ENCODE peak calls at places on chromosomes 5 and 9, in six cellular contexts. One of them, this sample, is unnamed.

GRCh38 chr5:61245486-61245885 is 83.2 kb upstream of the SMIM15 start:
- DNase-seq in heart left ventricle: no peak
- DNase-seq in retinal pigment epithelial cell: peak; percentile 43
- DNase-seq in ovary: no peak
- DNase-seq in brain microvascular endothelial cell: no peak
- DNase-seq in tibial artery: no peak
- DNase-seq in this sample: no peak

GRCh38 chr5:146446861-146447733 is at the start of gene TCERG1:
- DNase-seq in heart left ventricle: peak; percentile 99
- DNase-seq in retinal pigment epithelial cell: peak; percentile 100
- DNase-seq in ovary: peak; percentile 99
- DNase-seq in brain microvascular endothelial cell: peak; percentile 100
- DNase-seq in tibial artery: peak; percentile 100
- DNase-seq in this sample: peak; percentile 98

GRCh38 chr5:147461915-147462314 is 48.0 kb downstream of the DPYSL3 start:
- DNase-seq in heart left ventricle: no peak
- DNase-seq in retinal pigment epithelial cell: no peak
- DNase-seq in ovary: no peak
- DNase-seq in brain microvascular endothelial cell: no peak
- DNase-seq in tibial artery: no peak
- DNase-seq in this sample: no peak

GRCh38 chr5:76561247-76561891 is 61.8 kb downstream of the F2RL2 start:
- DNase-seq in heart left ventricle: no peak
- DNase-seq in retinal pigment epithelial cell: no peak
- DNase-seq in ovary: no peak
- DNase-seq in brain microvascular endothelial cell: no peak
- DNase-seq in tibial artery: no peak
- DNase-seq in this sample: no peak

GRCh38 chr5:115262405-115263247 is at the start of gene PGGT1B:
- DNase-seq in heart left ventricle: peak; percentile 77
- DNase-seq in retinal pigment epithelial cell: no peak
- DNase-seq in ovary: peak; percentile 65
- DNase-seq in brain microvascular endothelial cell: peak; percentile 55
- DNase-seq in tibial artery: peak; percentile 71
- DNase-seq in this sample: no peak

GRCh38 chr5:64789457-64789856 is 20.7 kb downstream of the CWC27 start:
- DNase-seq in heart left ventricle: no peak
- DNase-seq in retinal pigment epithelial cell: no peak
- DNase-seq in ovary: no peak
- DNase-seq in brain microvascular endothelial cell: no peak
- DNase-seq in tibial artery: no peak
- DNase-seq in this sample: no peak

GRCh38 chr5:115184780-115185179 is 15.1 kb upstream of the TRIM36 start:
- DNase-seq in heart left ventricle: no peak
- DNase-seq in retinal pigment epithelial cell: no peak
- DNase-seq in ovary: no peak
- DNase-seq in brain microvascular endothelial cell: no peak
- DNase-seq in tibial artery: no peak
- DNase-seq in this sample: no peak

GRCh38 chr9:94946256-94946655 is 219.8 kb downstream of the AOPEP start:
- DNase-seq in heart left ventricle: no peak
- DNase-seq in retinal pigment epithelial cell: no peak
- DNase-seq in ovary: no peak
- DNase-seq in brain microvascular endothelial cell: no peak
- DNase-seq in tibial artery: no peak
- DNase-seq in this sample: no peak

GRCh38 chr5:178467261-178468195 is 122.7 kb downstream of the COL23A1 start:
- DNase-seq in heart left ventricle: peak; percentile 48
- DNase-seq in retinal pigment epithelial cell: no peak
- DNase-seq in ovary: no peak
- DNase-seq in brain microvascular endothelial cell: peak; percentile 7
- DNase-seq in tibial artery: peak; percentile 49
- DNase-seq in this sample: no peak

GRCh38 chr5:77935516-77936364 is 159.6 kb upstream of the TBCA start:
- DNase-seq in heart left ventricle: no peak
- DNase-seq in retinal pigment epithelial cell: no peak
- DNase-seq in ovary: no peak
- DNase-seq in brain microvascular endothelial cell: no peak
- DNase-seq in tibial artery: no peak
- DNase-seq in this sample: no peak

GRCh38 chr5:38765461-38765861 is 80.4 kb upstream of the OSMR start:
- DNase-seq in heart left ventricle: no peak
- DNase-seq in retinal pigment epithelial cell: no peak
- DNase-seq in ovary: no peak
- DNase-seq in brain microvascular endothelial cell: peak; percentile 75
- DNase-seq in tibial artery: no peak
- DNase-seq in this sample: no peak

GRCh38 chr5:135373747-135374515 is 25.1 kb downstream of the MACROH2A1 start:
- DNase-seq in heart left ventricle: peak; percentile 70
- DNase-seq in retinal pigment epithelial cell: no peak
- DNase-seq in ovary: no peak
- DNase-seq in brain microvascular endothelial cell: no peak
- DNase-seq in tibial artery: no peak
- DNase-seq in this sample: no peak

GRCh38 chr5:153469423-153469822 is 21.0 kb upstream of the GRIA1 start:
- DNase-seq in heart left ventricle: no peak
- DNase-seq in retinal pigment epithelial cell: no peak
- DNase-seq in ovary: no peak
- DNase-seq in brain microvascular endothelial cell: no peak
- DNase-seq in tibial artery: no peak
- DNase-seq in this sample: peak; percentile 64

GRCh38 chr5:110916373-110917049 is 155.0 kb upstream of the TSLP start:
- DNase-seq in heart left ventricle: no peak
- DNase-seq in retinal pigment epithelial cell: peak; percentile 90
- DNase-seq in ovary: no peak
- DNase-seq in brain microvascular endothelial cell: peak; percentile 93
- DNase-seq in tibial artery: no peak
- DNase-seq in this sample: no peak

GRCh38 chr5:169728-170094 is 21.6 kb upstream of the LRRC14B start:
- DNase-seq in heart left ventricle: no peak
- DNase-seq in retinal pigment epithelial cell: no peak
- DNase-seq in ovary: no peak
- DNase-seq in brain microvascular endothelial cell: no peak
- DNase-seq in tibial artery: no peak
- DNase-seq in this sample: no peak

GRCh38 chr9:90873422-90873821 is 71.8 kb downstream of the SYK start:
- DNase-seq in heart left ventricle: no peak
- DNase-seq in retinal pigment epithelial cell: no peak
- DNase-seq in ovary: no peak
- DNase-seq in brain microvascular endothelial cell: no peak
- DNase-seq in tibial artery: no peak
- DNase-seq in this sample: no peak

GRCh38 chr9:133855802-133856592 is 117.8 kb upstream of the SARDH start:
- DNase-seq in heart left ventricle: peak; percentile 50
- DNase-seq in retinal pigment epithelial cell: peak; percentile 74
- DNase-seq in ovary: no peak
- DNase-seq in brain microvascular endothelial cell: peak; percentile 85
- DNase-seq in tibial artery: peak; percentile 53
- DNase-seq in this sample: peak; percentile 98

GRCh38 chr9:133275105-133276000 is at the start of gene ABO:
- DNase-seq in heart left ventricle: peak; percentile 44
- DNase-seq in retinal pigment epithelial cell: no peak
- DNase-seq in ovary: peak; percentile 77
- DNase-seq in brain microvascular endothelial cell: no peak
- DNase-seq in tibial artery: no peak
- DNase-seq in this sample: no peak

GRCh38 chr5:96114736-96115466 is 153.2 kb upstream of the ELL2 start:
- DNase-seq in heart left ventricle: no peak
- DNase-seq in retinal pigment epithelial cell: no peak
- DNase-seq in ovary: no peak
- DNase-seq in brain microvascular endothelial cell: peak; percentile 51
- DNase-seq in tibial artery: no peak
- DNase-seq in this sample: no peak

GRCh38 chr5:78639811-78640210 is 8.8 kb downstream of the LHFPL2 start:
- DNase-seq in heart left ventricle: no peak
- DNase-seq in retinal pigment epithelial cell: no peak
- DNase-seq in ovary: no peak
- DNase-seq in brain microvascular endothelial cell: no peak
- DNase-seq in tibial artery: no peak
- DNase-seq in this sample: no peak

GRCh38 chr5:130333089-130333488 is 428.8 kb downstream of the CHSY3 start:
- DNase-seq in heart left ventricle: no peak
- DNase-seq in retinal pigment epithelial cell: no peak
- DNase-seq in ovary: no peak
- DNase-seq in brain microvascular endothelial cell: peak; percentile 74
- DNase-seq in tibial artery: no peak
- DNase-seq in this sample: peak; percentile 25

GRCh38 chr9:16132513-16132912 is 579.7 kb downstream of the CCDC171 start:
- DNase-seq in heart left ventricle: no peak
- DNase-seq in retinal pigment epithelial cell: no peak
- DNase-seq in ovary: no peak
- DNase-seq in brain microvascular endothelial cell: peak; percentile 57
- DNase-seq in tibial artery: no peak
- DNase-seq in this sample: no peak

GRCh38 chr5:73336366-73336765 is 112.2 kb downstream of the FOXD1 start:
- DNase-seq in heart left ventricle: no peak
- DNase-seq in retinal pigment epithelial cell: no peak
- DNase-seq in ovary: no peak
- DNase-seq in brain microvascular endothelial cell: no peak
- DNase-seq in tibial artery: no peak
- DNase-seq in this sample: no peak

GRCh38 chr9:137691648-137692357 is 73.0 kb downstream of the EHMT1 start:
- DNase-seq in heart left ventricle: no peak
- DNase-seq in retinal pigment epithelial cell: no peak
- DNase-seq in ovary: no peak
- DNase-seq in brain microvascular endothelial cell: no peak
- DNase-seq in tibial artery: no peak
- DNase-seq in this sample: no peak

DNA sequence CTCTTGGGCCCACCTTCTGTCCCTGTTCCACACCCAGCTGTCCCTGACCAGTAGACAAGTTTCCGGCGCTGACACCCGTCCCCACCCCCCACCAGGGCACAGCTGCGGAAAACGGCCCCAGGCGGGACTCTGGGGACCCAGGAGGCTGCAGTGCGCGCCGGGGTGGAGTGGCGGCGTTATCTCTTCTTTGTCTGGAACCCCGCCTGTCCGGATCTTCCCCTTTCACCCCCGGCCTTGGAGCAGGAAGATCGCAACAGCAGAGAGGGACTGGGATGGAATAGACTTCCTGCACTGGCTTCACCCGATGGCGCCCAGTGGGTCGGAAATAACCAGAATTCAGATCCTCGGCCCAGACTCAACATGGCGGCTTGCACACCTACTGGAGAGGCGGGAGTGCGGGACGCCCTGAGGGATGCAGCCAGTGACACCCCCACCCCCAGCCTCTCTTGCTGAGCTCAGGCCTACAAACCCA is 4.7 kb downstream of the PAX5 start:
- DNase-seq in heart left ventricle: no peak
- DNase-seq in retinal pigment epithelial cell: no peak
- DNase-seq in ovary: no peak
- DNase-seq in brain microvascular endothelial cell: no peak
- DNase-seq in tibial artery: no peak
- DNase-seq in this sample: no peak
- H3K4me3 ChIP-seq in heart left ventricle: no peak overlapping the region
- H3K4me3 ChIP-seq in retinal pigment epithelial cell: no peak overlapping the region
- H3K4me3 ChIP-seq in ovary: no peak overlapping the region
- H3K4me3 ChIP-seq in brain microvascular endothelial cell: no peak overlapping the region
- H3K4me3 ChIP-seq in tibial artery: no peak overlapping the region
- H3K4me3 ChIP-seq in this sample: no peak overlapping the region

DNA sequence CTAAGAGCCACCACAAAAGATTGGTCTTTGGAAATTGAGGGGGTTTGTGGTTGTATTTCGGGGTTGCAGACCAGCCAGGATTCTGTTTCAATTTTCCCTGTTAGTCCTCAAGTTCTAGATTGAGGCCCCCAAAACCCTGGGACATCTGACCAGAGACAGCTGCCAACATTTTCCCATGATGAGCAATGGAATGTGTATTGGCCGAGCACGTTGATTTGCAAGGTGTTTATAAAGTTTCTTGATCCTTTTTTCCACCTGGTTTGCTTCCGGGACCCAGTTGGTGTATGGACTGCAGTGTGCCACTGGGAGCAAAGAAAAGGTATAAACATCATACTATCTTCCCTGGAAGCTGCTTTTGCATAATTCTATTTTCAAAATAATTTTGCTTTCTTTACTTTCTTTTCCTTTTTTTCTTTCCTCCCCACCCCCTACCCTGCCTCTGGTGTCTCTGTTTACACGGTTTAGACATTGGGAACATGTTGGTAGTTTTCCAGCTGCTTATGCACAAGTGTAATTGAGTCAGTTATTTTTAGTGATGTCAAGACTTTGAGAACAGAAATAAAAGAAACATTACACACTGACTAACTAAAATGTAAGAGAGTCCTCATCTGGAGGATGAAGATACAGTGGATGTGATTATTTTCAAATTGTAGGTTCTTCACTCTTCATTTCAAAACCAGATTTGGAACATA is 154.7 kb upstream of the ZNF462 start:
- DNase-seq in heart left ventricle: no peak
- DNase-seq in retinal pigment epithelial cell: no peak
- DNase-seq in ovary: no peak
- DNase-seq in brain microvascular endothelial cell: no peak
- DNase-seq in tibial artery: no peak
- DNase-seq in this sample: no peak
- TF ChIP-seq CTCF in heart left ventricle: no peak
- TF ChIP-seq CTCF in retinal pigment epithelial cell: no peak
- TF ChIP-seq CTCF in ovary: no peak
- TF ChIP-seq CTCF in brain microvascular endothelial cell: no peak
- TF ChIP-seq CTCF in tibial artery: no peak
- TF ChIP-seq CTCF in this sample: no peak

DNA sequence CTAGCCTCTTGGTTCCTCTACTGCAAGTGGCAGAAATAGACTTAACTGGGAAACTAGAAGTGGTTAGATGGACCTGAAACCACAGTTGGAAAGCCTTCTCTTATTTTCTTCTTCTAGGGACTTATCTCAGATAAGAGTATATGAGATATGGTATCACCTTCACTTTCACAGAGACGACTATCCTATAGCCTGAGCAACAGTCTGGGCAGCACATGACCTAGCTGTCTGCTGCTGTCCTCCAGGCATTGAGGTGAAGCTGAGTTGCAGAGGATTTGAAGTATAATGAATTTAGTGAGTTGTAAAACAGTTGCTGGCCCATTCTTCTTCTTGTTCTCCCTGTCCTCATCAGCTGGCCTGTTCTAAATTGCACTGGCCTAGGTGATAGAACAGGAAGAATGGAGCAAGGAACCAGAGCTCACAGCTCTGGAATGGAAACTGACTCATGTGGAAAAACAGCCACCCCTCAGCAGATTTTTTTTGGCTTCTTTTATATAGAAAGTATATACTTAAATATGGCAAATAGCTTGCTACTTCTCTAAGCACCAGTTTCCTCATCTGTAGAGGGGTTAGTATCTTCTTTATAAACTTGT is 27.8 kb downstream of the RECK start:
- DNase-seq in heart left ventricle: no peak
- DNase-seq in retinal pigment epithelial cell: no peak
- DNase-seq in ovary: no peak
- DNase-seq in brain microvascular endothelial cell: peak; percentile 33
- DNase-seq in tibial artery: no peak
- DNase-seq in this sample: no peak
- H3K4me3 ChIP-seq in heart left ventricle: no peak overlapping the region
- H3K4me3 ChIP-seq in retinal pigment epithelial cell: no peak overlapping the region
- H3K4me3 ChIP-seq in ovary: no peak overlapping the region
- H3K4me3 ChIP-seq in brain microvascular endothelial cell: no peak overlapping the region
- H3K4me3 ChIP-seq in tibial artery: no peak overlapping the region
- H3K4me3 ChIP-seq in this sample: no peak overlapping the region

DNA sequence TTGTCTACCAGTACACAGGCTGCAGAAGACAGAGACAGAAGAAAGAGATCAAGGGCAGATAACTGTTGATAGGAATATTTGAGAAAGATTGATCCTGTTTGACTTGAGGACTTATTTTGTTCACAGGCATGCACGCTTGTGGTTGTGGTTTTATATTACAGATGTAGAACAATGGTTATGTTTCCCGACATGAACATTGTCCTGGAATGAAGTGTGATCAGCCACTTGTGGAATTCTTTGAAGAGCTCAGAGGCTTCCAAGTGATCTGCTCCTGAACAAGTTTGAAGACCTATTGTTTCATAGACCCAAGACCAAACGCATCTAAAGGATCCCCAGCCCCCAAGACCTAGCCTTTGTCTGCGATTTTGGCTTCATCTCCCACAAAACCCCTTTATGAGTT is 13.7 kb downstream of the TEX53 start:
- DNase-seq in heart left ventricle: no peak
- DNase-seq in retinal pigment epithelial cell: no peak
- DNase-seq in ovary: no peak
- DNase-seq in brain microvascular endothelial cell: no peak
- DNase-seq in tibial artery: no peak
- DNase-seq in this sample: no peak
- TF ChIP-seq CTCF in heart left ventricle: no peak
- TF ChIP-seq CTCF in retinal pigment epithelial cell: no peak
- TF ChIP-seq CTCF in ovary: no peak
- TF ChIP-seq CTCF in brain microvascular endothelial cell: no peak
- TF ChIP-seq CTCF in tibial artery: no peak
- TF ChIP-seq CTCF in this sample: no peak